ENCODE peak calls at places on chromosomes 1 and 21, in seven cellular contexts. D, G, M, J, S, A and V are unnamed samples.

GRCh38 chr1:58841455-58841854 is 57.6 kb upstream of the JUN start:
- DNase-seq in D (no peak), G (no peak), M (no peak), J (no peak), S (no peak), A (no peak), V (no peak)

GRCh38 chr1:240188139-240188538 is 96.5 kb downstream of the FMN2 start:
- DNase-seq in D (no peak), G (no peak), M (no peak), J (no peak), S (no peak), A (no peak), V (no peak)

GRCh38 chr1:43766818-43767525 is 59.6 kb downstream of the ST3GAL3 start:
- DNase-seq in D (no peak), G (no peak), M (no peak), J (no peak), S (peak), A (no peak), V (no peak)

GRCh38 chr1:62875676-62876075 is 91.7 kb downstream of the ATG4C start:
- DNase-seq in D (no peak), G (no peak), M (no peak), J (no peak), S (no peak), A (no peak), V (no peak)

GRCh38 chr1:85846706-85847105 is 138.5 kb upstream of the ZNHIT6 start:
- DNase-seq in D (no peak), G (no peak), M (no peak), J (no peak), S (no peak), A (no peak), V (no peak)

GRCh38 chr1:18004257-18004656 is 103.3 kb upstream of the IGSF21 start:
- DNase-seq in D (no peak), G (no peak), M (peak), J (no peak), S (no peak), A (no peak), V (no peak)

GRCh38 chr1:7149080-7149838 is 364.0 kb downstream of the CAMTA1 start:
- DNase-seq in D (peak), G (peak), M (peak), J (no peak), S (no peak), A (no peak), V (no peak)

GRCh38 chr1:221478050-221478949 is 263.6 kb downstream of the DUSP10 start:
- DNase-seq in D (peak), G (peak), M (peak), J (no peak), S (peak), A (peak), V (no peak)

GRCh38 chr1:61238371-61238689 is 156.0 kb downstream of the NFIA start:
- DNase-seq in D (no peak), G (no peak), M (no peak), J (no peak), S (no peak), A (no peak), V (no peak)

GRCh38 chr21:43034098-43034497 is 41.5 kb downstream of the CBS start:
- DNase-seq in D (no peak), G (no peak), M (no peak), J (no peak), S (peak), A (no peak), V (no peak)

GRCh38 chr1:236083650-236084385 is 18.9 kb upstream of the NID1 start:
- DNase-seq in D (no peak), G (no peak), M (no peak), J (no peak), S (peak), A (no peak), V (no peak)

GRCh38 chr1:29934255-29934654 is 697.9 kb downstream of the PTPRU start:
- DNase-seq in D (no peak), G (no peak), M (no peak), J (no peak), S (no peak), A (no peak), V (no peak)

GRCh38 chr21:35561076-35561475 is 499.2 kb downstream of the SETD4 start:
- DNase-seq in D (no peak), G (no peak), M (no peak), J (no peak), S (no peak), A (no peak), V (no peak)

GRCh38 chr1:5945445-5945844 is 46.8 kb downstream of the NPHP4 start:
- DNase-seq in D (no peak), G (no peak), M (no peak), J (no peak), S (no peak), A (no peak), V (peak)

GRCh38 chr1:169427081-169427611 is at the start of gene CCDC181:
- DNase-seq in D (peak), G (no peak), M (peak), J (no peak), S (peak), A (peak), V (peak)

GRCh38 chr1:72281637-72282270 is 585 bp downstream of the NEGR1 start:
- DNase-seq in D (peak), G (no peak), M (no peak), J (no peak), S (peak), A (peak), V (peak)

GRCh38 chr1:219959540-219960208 is 31.3 kb upstream of the SLC30A10 start:
- DNase-seq in D (no peak), G (no peak), M (no peak), J (no peak), S (no peak), A (no peak), V (no peak)

GRCh38 chr1:244836135-244836521 is 670 bp downstream of the COX20 start:
- DNase-seq in D (no peak), G (no peak), M (no peak), J (peak), S (peak), A (peak), V (no peak)

GRCh38 chr1:32954183-32954582 is 10.4 kb downstream of the RNF19B start:
- DNase-seq in D (no peak), G (no peak), M (no peak), J (no peak), S (no peak), A (no peak), V (no peak)

GRCh38 chr1:204493882-204494280 is 724 bp downstream of the PIK3C2B start:
- DNase-seq in D (peak), G (peak), M (peak), J (no peak), S (peak), A (peak), V (peak)

GRCh38 chr21:43832648-43833047 is 32.4 kb upstream of the AGPAT3 start:
- DNase-seq in D (no peak), G (no peak), M (no peak), J (no peak), S (no peak), A (no peak), V (no peak)

GRCh38 chr1:194024659-194025058 is 838.2 kb upstream of the B3GALT2 start:
- DNase-seq in D (no peak), G (no peak), M (no peak), J (no peak), S (peak), A (no peak), V (no peak)

GRCh38 chr1:150281221-150281757 is 1.1 kb upstream of the CIART start:
- DNase-seq in D (peak), G (peak), M (peak), J (no peak), S (peak), A (peak), V (peak)

GRCh38 chr1:8554956-8555534 is 237.1 kb downstream of the SLC45A1 start:
- DNase-seq in D (no peak), G (no peak), M (peak), J (no peak), S (peak), A (peak), V (no peak)

GRCh38 chr1:153343040-153343681 is 5.5 kb downstream of the PGLYRP4 start:
- DNase-seq in D (no peak), G (no peak), M (no peak), J (no peak), S (no peak), A (no peak), V (peak)

GRCh38 chr21:37808261-37808660 is 108.0 kb downstream of the KCNJ6 start:
- DNase-seq in D (no peak), G (no peak), M (no peak), J (no peak), S (no peak), A (no peak), V (no peak)

GRCh38 chr1:34050711-34051485 is 114.1 kb downstream of the CSMD2 start:
- DNase-seq in D (no peak), G (no peak), M (no peak), J (no peak), S (no peak), A (no peak), V (no peak)

GRCh38 chr1:231021540-231022031 is 18.5 kb downstream of the FAM89A start:
- DNase-seq in D (no peak), G (no peak), M (no peak), J (no peak), S (peak), A (no peak), V (no peak)

GRCh38 chr1:75265792-75266191 is 131.6 kb downstream of the LHX8 start:
- DNase-seq in D (no peak), G (no peak), M (no peak), J (peak), S (peak), A (no peak), V (no peak)

GRCh38 chr1:90417139-90417538 is 300.0 kb downstream of the BARHL2 start:
- DNase-seq in D (no peak), G (no peak), M (no peak), J (no peak), S (no peak), A (no peak), V (no peak)

GRCh38 chr1:30083800-30084464 is 639.5 kb downstream of the MATN1 start:
- DNase-seq in D (no peak), G (peak), M (peak), J (no peak), S (peak), A (peak), V (no peak)

GRCh38 chr1:1236945-1237873 is 5.2 kb downstream of the B3GALT6 start:
- DNase-seq in D (no peak), G (peak), M (no peak), J (no peak), S (no peak), A (no peak), V (no peak)

GRCh38 chr1:208844158-208844557 is 600.0 kb upstream of the PLXNA2 start:
- DNase-seq in D (no peak), G (no peak), M (no peak), J (no peak), S (no peak), A (no peak), V (no peak)

GRCh38 chr1:218433744-218434143 is 88.6 kb downstream of the TGFB2 start:
- DNase-seq in D (no peak), G (no peak), M (no peak), J (no peak), S (peak), A (no peak), V (no peak)

GRCh38 chr1:175343945-175344344 is 151.4 kb upstream of the KIAA0040 start:
- DNase-seq in D (no peak), G (no peak), M (no peak), J (no peak), S (no peak), A (no peak), V (no peak)

GRCh38 chr1:181124206-181124825 is 35.8 kb downstream of the IER5 start:
- DNase-seq in D (no peak), G (no peak), M (no peak), J (peak), S (no peak), A (no peak), V (no peak)

GRCh38 chr1:35441926-35442579 is 115.2 kb downstream of the KIAA0319L start:
- DNase-seq in D (no peak), G (no peak), M (no peak), J (no peak), S (no peak), A (no peak), V (no peak)

GRCh38 chr1:247376659-247377058 is 39.3 kb upstream of the NLRP3 start:
- DNase-seq in D (no peak), G (no peak), M (no peak), J (no peak), S (no peak), A (no peak), V (no peak)
- TF ChIP-seq CTCF in D (no peak), G (no peak), M (no peak), J (no peak), S (no peak), A (no peak), V (no peak)

GRCh38 chr1:200483491-200484143 is 73.8 kb upstream of the ZNF281 start:
- DNase-seq in D (no peak), G (peak), M (peak), J (no peak), S (peak), A (peak), V (no peak)
- H3K4me3 ChIP-seq in D (no peak), G (no peak), M (no peak), J (no peak), S (no peak), A (no peak), V (no peak)

DNA sequence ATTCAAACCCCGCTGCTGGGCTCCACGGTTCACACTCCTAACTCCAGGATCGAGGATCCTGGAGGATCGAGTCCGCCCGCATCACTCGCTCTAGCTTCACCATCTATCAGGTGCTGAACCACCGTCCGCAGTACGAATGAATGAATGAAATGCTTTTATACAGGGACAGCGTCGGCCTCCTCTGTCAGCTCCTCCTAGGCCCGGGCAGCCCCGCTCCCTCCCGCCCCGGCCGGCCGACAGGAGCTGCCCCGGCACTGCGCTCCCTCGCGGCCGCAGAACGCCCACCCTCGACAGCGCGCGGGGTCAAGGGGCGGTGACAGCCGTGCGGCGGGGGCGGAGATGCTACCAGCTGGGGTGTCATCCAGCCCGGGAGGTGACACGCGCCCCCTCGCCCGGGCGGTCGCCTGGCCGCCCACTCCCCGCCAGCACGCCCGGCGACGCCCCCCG is 520 bp downstream of the ZBTB17 start:
- DNase-seq in D (peak), G (peak), M (no peak), J (peak), S (peak), A (no peak), V (no peak)
- TF ChIP-seq CTCF in D (peak), G (no peak), M (no peak), J (no peak), S (peak), A (no peak), V (no peak)

GRCh38 chr1:187270256-187270655 is 441.5 kb downstream of the PLA2G4A start:
- DNase-seq in D (no peak), G (no peak), M (no peak), J (no peak), S (no peak), A (no peak), V (no peak)
- H3K4me3 ChIP-seq in D (peak), G (peak), M (no peak), J (no peak), S (no peak), A (no peak), V (no peak)

GRCh38 chr1:39295901-39296300 is 91.4 kb downstream of the MACF1 start:
- DNase-seq in D (no peak), G (no peak), M (no peak), J (no peak), S (no peak), A (no peak), V (no peak)

GRCh38 chr1:39293375-39294070 is 89.0 kb downstream of the MACF1 start:
- DNase-seq in D (no peak), G (no peak), M (no peak), J (no peak), S (peak), A (no peak), V (no peak)

GRCh38 chr1:39301606-39302005 is 97.1 kb downstream of the MACF1 start:
- DNase-seq in D (no peak), G (no peak), M (no peak), J (no peak), S (peak), A (no peak), V (no peak)

GRCh38 chr1:39294531-39294930 is 90.0 kb downstream of the MACF1 start:
- DNase-seq in D (no peak), G (no peak), M (peak), J (no peak), S (peak), A (no peak), V (no peak)

DNA sequence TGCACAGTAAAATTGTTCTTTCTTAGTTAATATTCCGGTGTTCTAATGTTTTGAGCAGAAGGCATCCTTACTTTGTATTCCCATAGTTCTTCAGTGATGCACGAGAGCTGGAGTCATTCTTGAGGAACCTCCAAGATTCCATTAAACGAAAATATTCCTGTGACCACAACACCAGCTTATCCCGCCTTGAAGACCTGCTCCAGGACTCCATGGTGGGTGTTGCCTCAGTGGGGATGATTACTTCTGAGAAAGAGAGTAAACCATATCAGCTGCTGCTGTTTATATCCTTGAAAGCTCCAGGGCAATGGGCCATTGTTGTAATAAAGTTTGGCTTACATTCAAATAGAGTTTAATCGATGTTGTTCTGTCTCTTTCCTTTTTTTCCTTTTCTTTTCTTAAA is 93.0 kb downstream of the MACF1 start:
- DNase-seq in D (no peak), G (no peak), M (no peak), J (no peak), S (peak), A (no peak), V (no peak)
- TF ChIP-seq CTCF in D (no peak), G (no peak), M (no peak), J (no peak), S (no peak), A (no peak), V (no peak)

DNA sequence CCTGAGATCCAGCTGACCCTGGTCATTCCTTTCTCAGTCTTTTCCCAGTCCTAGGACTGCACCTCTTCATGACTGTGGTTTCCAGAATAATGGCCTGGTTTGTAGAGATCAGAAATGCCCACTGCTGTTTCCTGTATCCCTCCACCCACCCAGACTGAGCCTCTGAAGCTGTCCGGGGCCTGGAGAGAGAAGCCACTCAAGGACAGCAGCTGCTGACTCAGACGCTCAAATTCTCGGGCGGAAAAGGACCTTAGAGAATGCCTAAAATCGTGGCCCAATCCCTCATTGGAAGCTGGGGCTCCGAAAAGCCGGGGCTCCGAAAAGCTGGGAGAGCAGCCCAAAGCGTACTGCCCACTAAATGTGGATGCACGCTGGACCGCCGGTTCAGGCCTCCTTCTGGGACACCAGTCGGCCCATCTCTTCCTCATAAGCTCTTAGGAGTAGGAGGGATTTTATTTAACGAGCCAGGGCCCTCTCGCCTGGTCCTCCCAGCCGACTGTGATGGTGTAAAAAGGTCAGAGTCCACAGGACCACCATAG is 7.8 kb upstream of the GPR61 start:
- DNase-seq in D (no peak), G (no peak), M (no peak), J (no peak), S (no peak), A (no peak), V (no peak)
- H3K4me3 ChIP-seq in D (peak), G (no peak), M (no peak), J (no peak), S (no peak), A (no peak), V (peak)

GRCh38 chr1:232172556-232172955 is 457.4 kb downstream of the SIPA1L2 start:
- DNase-seq in D (no peak), G (no peak), M (no peak), J (no peak), S (no peak), A (no peak), V (no peak)

GRCh38 chr1:232174306-232174705 is 455.6 kb downstream of the SIPA1L2 start:
- DNase-seq in D (no peak), G (no peak), M (no peak), J (no peak), S (no peak), A (no peak), V (peak)

GRCh38 chr1:232169436-232169835 is 460.5 kb downstream of the SIPA1L2 start:
- DNase-seq in D (no peak), G (no peak), M (no peak), J (no peak), S (no peak), A (no peak), V (peak)

GRCh38 chr1:232168513-232168912 is 461.4 kb downstream of the SIPA1L2 start:
- DNase-seq in D (no peak), G (no peak), M (no peak), J (no peak), S (no peak), A (no peak), V (no peak)

GRCh38 chr1:232170909-232171308 is 459.0 kb downstream of the SIPA1L2 start:
- DNase-seq in D (no peak), G (no peak), M (no peak), J (no peak), S (no peak), A (no peak), V (no peak)
- TF ChIP-seq CTCF in D (no peak), G (no peak), M (no peak), J (no peak), S (peak), A (no peak), V (no peak)